ENCODE peak calls at places on chromosomes 7 and 10, in ten cellular contexts. B is GM13976, P is sigmoid colon, R is HFFc6, Z is OCI-LY7, Q is fibroblast of pulmonary artery, U is endothelial cell of umbilical vein, F is PC-3, D is heart right ventricle, G is vagina. H is an unnamed sample.

GRCh38 chr7:127751062-127751722 is 99.2 kb downstream of the SND1 start:
- DNase-seq in B (no peak), P (no peak), R (no peak), Z (no peak), Q (peak), U (no peak), F (no peak), D (no peak), G (no peak), H (peak)

GRCh38 chr7:101913876-101914275 is 96.5 kb downstream of the CUX1 start:
- DNase-seq in B (no peak), P (no peak), R (no peak), Z (no peak), Q (peak), U (no peak), F (no peak), D (no peak), G (no peak), H (no peak)

GRCh38 chr10:87551324-87551723 is 46.6 kb downstream of the MINPP1 start:
- DNase-seq in B (no peak), P (no peak), R (no peak), Z (no peak), Q (peak), U (no peak), F (no peak), D (no peak), G (no peak), H (no peak)

GRCh38 chr7:156121434-156121833 is 309.2 kb upstream of the SHH start:
- DNase-seq in B (no peak), P (no peak), R (no peak), Z (no peak), Q (no peak), U (no peak), F (no peak), D (no peak), G (peak), H (no peak)

GRCh38 chr7:49866910-49867309 is 93.5 kb downstream of the VWC2 start:
- DNase-seq in B (no peak), P (no peak), R (no peak), Z (no peak), Q (no peak), U (no peak), F (no peak), D (no peak), G (no peak), H (no peak)

GRCh38 chr7:88835147-88835728 is 39.7 kb upstream of the TEX47 start:
- DNase-seq in B (peak), P (no peak), R (no peak), Z (peak), Q (peak), U (peak), F (peak), D (no peak), G (no peak), H (peak)

GRCh38 chr7:129773328-129773731 is 161.8 kb downstream of the NRF1 start:
- DNase-seq in B (peak), P (no peak), R (no peak), Z (no peak), Q (no peak), U (no peak), F (no peak), D (no peak), G (no peak), H (no peak)

GRCh38 chr7:27145884-27146401 is 1.6 kb downstream of the HOXA6 start:
- DNase-seq in B (no peak), P (no peak), R (no peak), Z (no peak), Q (no peak), U (no peak), F (no peak), D (no peak), G (no peak), H (peak)

GRCh38 chr10:132644544-132645530 is 107.2 kb downstream of the INPP5A start:
- DNase-seq in B (no peak), P (peak), R (no peak), Z (no peak), Q (no peak), U (no peak), F (no peak), D (no peak), G (no peak), H (no peak)

GRCh38 chr7:77727527-77727926 is 31.3 kb downstream of the RSBN1L start:
- DNase-seq in B (no peak), P (no peak), R (no peak), Z (no peak), Q (no peak), U (no peak), F (no peak), D (no peak), G (no peak), H (no peak)

GRCh38 chr7:154676422-154677073 is 326.4 kb downstream of the PAXIP1 start:
- DNase-seq in B (no peak), P (no peak), R (no peak), Z (no peak), Q (no peak), U (no peak), F (no peak), D (no peak), G (no peak), H (no peak)

GRCh38 chr10:119479048-119479394 is 63.5 kb downstream of the RGS10 start:
- DNase-seq in B (no peak), P (peak), R (peak), Z (peak), Q (no peak), U (no peak), F (no peak), D (no peak), G (no peak), H (no peak)

GRCh38 chr10:47303866-47304265 is 3.9 kb downstream of the GDF10 start:
- DNase-seq in B (no peak), P (no peak), R (no peak), Z (no peak), Q (no peak), U (no peak), F (no peak), D (no peak), G (no peak), H (no peak)

GRCh38 chr7:79786187-79786586 is 332.7 kb upstream of the MAGI2 start:
- DNase-seq in B (no peak), P (no peak), R (no peak), Z (no peak), Q (no peak), U (no peak), F (no peak), D (no peak), G (no peak), H (no peak)

GRCh38 chr10:31757374-31757773 is 171.3 kb downstream of the ARHGAP12 start:
- DNase-seq in B (no peak), P (peak), R (no peak), Z (no peak), Q (no peak), U (no peak), F (no peak), D (no peak), G (no peak), H (peak)

GRCh38 chr10:106935978-106936451 is 228.5 kb downstream of the SORCS1 start:
- DNase-seq in B (peak), P (no peak), R (no peak), Z (peak), Q (no peak), U (no peak), F (no peak), D (no peak), G (no peak), H (no peak)

GRCh38 chr10:79400567-79401004 is 44.8 kb downstream of the ZCCHC24 start:
- DNase-seq in B (peak), P (no peak), R (no peak), Z (peak), Q (no peak), U (no peak), F (peak), D (no peak), G (no peak), H (no peak)

GRCh38 chr7:92602352-92603088 is 12.3 kb upstream of the FAM133B start:
- DNase-seq in B (no peak), P (no peak), R (no peak), Z (no peak), Q (peak), U (no peak), F (no peak), D (no peak), G (no peak), H (no peak)

GRCh38 chr7:105521027-105521730 is 892 bp downstream of the PUS7 start:
- DNase-seq in B (peak), P (peak), R (peak), Z (peak), Q (peak), U (peak), F (peak), D (peak), G (no peak), H (peak)

GRCh38 chr10:26486985-26487850 is 49.1 kb downstream of the APBB1IP start:
- DNase-seq in B (peak), P (no peak), R (peak), Z (no peak), Q (peak), U (no peak), F (peak), D (no peak), G (no peak), H (peak)

GRCh38 chr10:21197838-21198237 is 300.7 kb upstream of the NEBL start:
- DNase-seq in B (no peak), P (no peak), R (no peak), Z (no peak), Q (no peak), U (no peak), F (no peak), D (no peak), G (no peak), H (no peak)

GRCh38 chr10:114044251-114045070 is 795 bp downstream of the ADRB1 start:
- DNase-seq in B (peak), P (no peak), R (no peak), Z (no peak), Q (no peak), U (peak), F (no peak), D (no peak), G (no peak), H (no peak)

GRCh38 chr7:56063882-56064625 is at the start of gene SUMF2:
- DNase-seq in B (peak), P (peak), R (peak), Z (peak), Q (peak), U (peak), F (peak), D (peak), G (peak), H (peak)
- TF ChIP-seq CTCF in B (peak), P (no peak), R (peak), Z (peak), Q (peak), U (peak), F (no peak), D (peak), G (no peak), H (no peak)

GRCh38 chr10:116126239-116126638 is 146.8 kb downstream of the GFRA1 start:
- DNase-seq in B (no peak), P (no peak), R (no peak), Z (no peak), Q (no peak), U (no peak), F (no peak), D (no peak), G (peak), H (no peak)
- TF ChIP-seq CTCF in B (no peak), P (no peak), R (no peak), Z (no peak), Q (no peak), U (no peak), F (no peak), D (no peak), G (no peak), H (no peak)

GRCh38 chr10:70198696-70199466 is 28.6 kb upstream of the SAR1A start:
- DNase-seq in B (no peak), P (no peak), R (no peak), Z (no peak), Q (peak), U (no peak), F (no peak), D (no peak), G (no peak), H (no peak)
- TF ChIP-seq CTCF in B (no peak), P (no peak), R (no peak), Z (peak), Q (no peak), U (no peak), F (peak), D (no peak), G (no peak), H (no peak)

DNA sequence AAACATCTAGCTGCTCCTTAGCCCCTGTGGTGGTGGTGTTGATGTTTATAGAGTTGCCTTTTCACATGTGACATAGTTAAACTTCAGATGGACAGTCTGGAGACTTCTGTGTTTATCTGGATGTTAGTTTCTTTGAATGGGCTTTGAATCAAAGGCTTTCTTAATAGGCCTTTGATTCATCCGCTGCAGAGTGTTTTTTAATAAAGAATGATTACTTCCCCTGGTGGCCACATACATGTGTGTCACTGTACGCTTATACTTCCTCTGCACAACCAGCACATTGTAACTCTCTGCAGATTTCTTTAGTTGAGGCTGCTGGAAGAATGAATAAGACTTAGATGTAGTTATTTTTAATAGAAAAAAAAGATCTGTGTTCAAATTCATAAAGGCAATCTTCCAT is 221.1 kb downstream of the DYNC1I1 start:
- DNase-seq in B (no peak), P (no peak), R (no peak), Z (no peak), Q (no peak), U (no peak), F (peak), D (no peak), G (no peak), H (no peak)
- TF ChIP-seq CTCF in B (no peak), P (no peak), R (no peak), Z (peak), Q (no peak), U (no peak), F (peak), D (no peak), G (no peak), H (peak)

DNA sequence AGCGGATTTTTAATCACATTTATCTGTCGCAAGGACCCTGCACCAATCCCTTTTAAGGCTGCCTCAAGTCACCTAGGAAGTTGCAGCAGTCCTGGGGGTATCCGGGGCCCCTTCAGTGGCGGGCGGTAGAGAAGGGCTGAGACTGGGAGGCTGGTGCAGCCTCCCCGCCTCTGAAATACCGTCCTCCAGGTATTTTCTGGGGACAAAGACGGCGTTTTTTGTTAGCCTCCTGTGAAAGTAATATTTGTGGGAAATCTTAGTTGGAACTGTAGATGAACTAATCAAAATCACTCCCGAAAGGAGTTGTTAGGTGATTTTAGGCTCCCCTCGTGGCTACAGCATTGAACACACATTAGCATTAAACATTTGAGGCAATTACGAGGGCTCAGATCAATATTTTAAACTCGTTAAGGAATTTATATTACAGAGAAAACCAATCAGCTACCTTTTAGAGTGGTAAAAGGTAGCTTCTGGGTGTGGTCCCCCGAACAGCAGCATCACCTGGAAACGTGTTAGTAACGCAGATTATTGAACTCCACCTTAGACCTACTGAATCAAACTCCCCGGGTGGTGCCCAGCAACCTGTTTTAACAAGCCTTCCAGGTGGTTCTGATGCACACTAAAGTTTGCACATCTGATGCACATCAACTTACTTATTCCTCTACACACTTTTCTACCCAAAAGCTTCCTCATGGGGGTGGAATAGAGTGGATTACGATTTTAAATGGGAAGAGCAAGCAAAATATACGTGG is 548 bp upstream of the ANXA7 start:
- DNase-seq in B (no peak), P (no peak), R (no peak), Z (no peak), Q (no peak), U (no peak), F (peak), D (no peak), G (no peak), H (no peak)
- TF ChIP-seq CTCF in B (no peak), P (no peak), R (peak), Z (peak), Q (peak), U (no peak), F (peak), D (no peak), G (no peak), H (no peak)

DNA sequence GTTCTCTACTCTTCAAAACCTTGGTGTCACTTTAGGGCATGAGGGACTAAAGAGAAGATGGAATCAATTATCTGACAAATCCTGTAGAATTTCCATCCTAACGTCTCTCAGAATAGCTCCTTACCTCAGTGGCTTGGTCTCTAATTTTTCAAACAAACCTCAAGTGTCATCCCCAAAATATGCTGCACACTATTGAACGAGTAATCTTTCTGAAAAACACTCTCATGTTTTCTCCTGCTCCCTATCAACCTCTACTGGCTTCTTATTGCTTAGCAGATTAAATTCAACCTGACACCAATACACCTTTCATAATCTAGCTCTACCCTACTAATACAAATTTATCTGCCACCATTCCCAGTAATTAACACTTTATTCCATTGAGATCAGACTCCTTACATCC is 8.5 kb downstream of the CNOT4 start:
- DNase-seq in B (no peak), P (no peak), R (peak), Z (no peak), Q (no peak), U (no peak), F (peak), D (no peak), G (no peak), H (no peak)
- TF ChIP-seq CTCF in B (no peak), P (no peak), R (peak), Z (peak), Q (no peak), U (no peak), F (peak), D (no peak), G (no peak), H (no peak)

GRCh38 chr10:104505521-104506041 is 135.5 kb upstream of the SORCS3 start:
- DNase-seq in B (no peak), P (no peak), R (no peak), Z (no peak), Q (no peak), U (no peak), F (no peak), D (no peak), G (no peak), H (no peak)
- TF ChIP-seq CTCF in B (no peak), P (no peak), R (no peak), Z (no peak), Q (no peak), U (no peak), F (no peak), D (no peak), G (no peak), H (no peak)